ENCODE peak calls at places on chromosomes 2 and 18, in four cellular contexts. T is IMR-90, L is H1, Z is H9. P is an unnamed sample.

GRCh38 chr2:213172641-213173040 is 21.2 kb upstream of the IKZF2 start:
- DNase-seq in T (no peak), Z (no peak), L (no peak), P (no peak)

GRCh38 chr2:236246711-236247246 is 17.4 kb downstream of the ASB18 start:
- DNase-seq in T (no peak), L (no peak), Z (no peak), P (no peak)

GRCh38 chr18:2415656-2416055 is 155.6 kb downstream of the METTL4 start:
- DNase-seq in T (no peak), Z (no peak), L (no peak), P (no peak)

GRCh38 chr2:128617029-128617590 is 298.4 kb upstream of the HS6ST1 start:
- DNase-seq in Z (no peak), L (no peak), T (no peak), P (no peak)

GRCh38 chr2:43218221-43218549 is 8.2 kb downstream of the ZFP36L2 start:
- DNase-seq in T (peak; percentile 47), L (no peak), Z (no peak), P (no peak)

GRCh38 chr2:4047961-4048891 is 344.9 kb downstream of the DCDC2C start:
- DNase-seq in L (no peak), Z (no peak), T (no peak), P (no peak)

GRCh38 chr2:489084-489483 is 188.1 kb downstream of the TMEM18 start:
- DNase-seq in L (no peak), T (no peak), Z (no peak), P (no peak)

GRCh38 chr18:37175727-37176126 is 346.8 kb downstream of the KIAA1328 start:
- DNase-seq in Z (no peak), L (no peak), T (no peak), P (peak; percentile 71)

GRCh38 chr2:59296279-59296678 is 1055.2 kb upstream of the FANCL start:
- DNase-seq in Z (no peak), L (no peak), T (no peak), P (peak; percentile 85)

GRCh38 chr2:124193706-124194105 is 168.6 kb downstream of the CNTNAP5 start:
- DNase-seq in Z (no peak), L (no peak), T (no peak), P (no peak)

GRCh38 chr2:109382946-109383345 is 230.8 kb downstream of the SEPTIN10 start:
- DNase-seq in Z (peak; percentile 46), T (peak; percentile 83), L (no peak), P (peak; percentile 34)

GRCh38 chr2:206438196-206438727 is 5.1 kb upstream of the ADAM23 start:
- DNase-seq in Z (no peak), T (no peak), L (no peak), P (no peak)

GRCh38 chr18:48186084-48186798 is 222.9 kb downstream of the ZBTB7C start:
- DNase-seq in L (no peak), T (no peak), Z (peak; percentile 25), P (peak; percentile 73)

GRCh38 chr2:78940998-78941397 is 84.5 kb upstream of the REG3G start:
- DNase-seq in L (no peak), T (no peak), Z (peak; percentile 26), P (peak; percentile 65)

GRCh38 chr18:48452863-48453323 is 43.7 kb upstream of the ZBTB7C start:
- DNase-seq in Z (no peak), T (peak; percentile 13), L (no peak), P (no peak)

GRCh38 chr2:31558401-31559295 is 22.1 kb downstream of the SRD5A2 start:
- DNase-seq in Z (no peak), L (no peak), T (peak; percentile 20), P (no peak)

GRCh38 chr18:54181856-54182612 is 42.4 kb downstream of the MBD2 start:
- DNase-seq in T (peak; percentile 38), Z (no peak), L (no peak), P (no peak)

GRCh38 chr18:3869848-3870247 is 419.9 kb downstream of the TGIF1 start:
- DNase-seq in L (no peak), Z (no peak), T (peak; percentile 76), P (peak; percentile 66)

GRCh38 chr18:35118641-35119040 is 77.4 kb downstream of the MAPRE2 start:
- DNase-seq in L (no peak), T (no peak), Z (no peak), P (peak; percentile 23)

GRCh38 chr18:8699948-8700347 is 5.4 kb upstream of the MTCL1 start:
- DNase-seq in L (no peak), Z (no peak), T (peak; percentile 27), P (no peak)

GRCh38 chr18:3217930-3218647 is 1.7 kb downstream of the MYOM1 start:
- DNase-seq in Z (no peak), T (no peak), L (no peak), P (peak; percentile 84)

GRCh38 chr2:220178991-220179695 is 551.7 kb downstream of the SLC4A3 start:
- DNase-seq in L (no peak), Z (no peak), T (no peak), P (no peak)

GRCh38 chr2:18883626-18884456 is 294.5 kb upstream of the NT5C1B start:
- DNase-seq in L (no peak), T (peak; percentile 62), Z (no peak), P (peak; percentile 17)

GRCh38 chr2:200627110-200627770 is 41.4 kb downstream of the AOX1 start:
- DNase-seq in T (no peak), Z (no peak), L (no peak), P (no peak)

GRCh38 chr2:47226124-47227040 is 71.3 kb upstream of the STPG4 start:
- DNase-seq in L (no peak), Z (no peak), T (peak; percentile 51), P (no peak)

GRCh38 chr2:221780281-221780688 is 208.2 kb upstream of the EPHA4 start:
- DNase-seq in T (peak; percentile 74), Z (no peak), L (no peak), P (peak; percentile 51)

GRCh38 chr2:236028066-236028465 is 140.1 kb downstream of the GBX2 start:
- DNase-seq in L (no peak), Z (no peak), T (no peak), P (no peak)

GRCh38 chr2:98498703-98499445 is 54.2 kb downstream of the INPP4A start:
- DNase-seq in L (no peak), T (no peak), Z (no peak), P (no peak)

GRCh38 chr18:51188024-51188701 is 9.3 kb downstream of the MEX3C start:
- DNase-seq in T (no peak), Z (no peak), L (no peak), P (no peak)

GRCh38 chr2:127605691-127606277 is 40.2 kb upstream of the GPR17 start:
- DNase-seq in Z (peak; percentile 20), T (no peak), L (no peak), P (no peak)

GRCh38 chr18:52394602-52395001 is 54.6 kb downstream of the DCC start:
- DNase-seq in L (no peak), T (no peak), Z (no peak), P (no peak)

GRCh38 chr2:17813742-17814458 is 2.4 kb upstream of the MSGN1 start:
- DNase-seq in L (no peak), Z (no peak), T (no peak), P (no peak)

GRCh38 chr2:191009541-191010374 is 4.2 kb downstream of the STAT1 start:
- DNase-seq in Z (no peak), T (peak; percentile 66), L (no peak), P (no peak)

GRCh38 chr2:179460530-179460929 is 195.9 kb upstream of the SESTD1 start:
- DNase-seq in T (peak; percentile 96), Z (no peak), L (no peak), P (peak; percentile 50)

GRCh38 chr2:55111570-55112228 is 61.4 kb upstream of the RTN4 start:
- DNase-seq in L (peak; percentile 33), Z (peak; percentile 70), T (peak; percentile 96), P (peak; percentile 89)

GRCh38 chr2:222424281-222424728 is at the start of gene SGPP2:
- DNase-seq in Z (peak; percentile 45), T (no peak), L (no peak), P (no peak)

GRCh38 chr2:101362316-101362715 is 25.0 kb downstream of the CREG2 start:
- DNase-seq in T (no peak), L (no peak), Z (no peak), P (no peak)

GRCh38 chr2:218805627-218806026 is 23.7 kb downstream of the CYP27A1 start:
- DNase-seq in L (no peak), Z (no peak), T (peak; percentile 80), P (peak; percentile 43)

GRCh38 chr18:79476918-79477685 is 81.4 kb downstream of the NFATC1 start:
- DNase-seq in T (no peak), L (no peak), Z (no peak), P (no peak)

GRCh38 chr18:79478484-79479113 is 82.9 kb downstream of the NFATC1 start:
- DNase-seq in Z (no peak), T (no peak), L (no peak), P (no peak)

GRCh38 chr18:79479114-79479760 is 83.5 kb downstream of the NFATC1 start:
- DNase-seq in T (no peak), Z (no peak), L (no peak), P (no peak)

GRCh38 chr18:79477711-79478483 is 82.2 kb downstream of the NFATC1 start:
- DNase-seq in L (no peak), T (no peak), Z (no peak), P (no peak)

GRCh38 chr18:79476031-79476917 is 80.5 kb downstream of the NFATC1 start:
- DNase-seq in L (no peak), T (no peak), Z (no peak), P (no peak)
- H3K23ac ChIP-seq in L (no peak overlapping the region), T (no peak overlapping the region), Z (no peak overlapping the region), P (no peak overlapping the region)

GRCh38 chr2:10550206-10551001 is 102.3 kb upstream of the ODC1 start:
- DNase-seq in Z (no peak), L (no peak), T (no peak), P (no peak)
- H2AK5ac ChIP-seq in Z (no peak overlapping the region), L (peak overlapping the region; percentile 53), T (no peak overlapping the region), P (no peak overlapping the region)

GRCh38 chr2:26849056-26850001 is 1.4 kb downstream of the DPYSL5 start:
- DNase-seq in T (no peak), L (no peak), Z (no peak), P (peak; percentile 34)
- H3K23ac ChIP-seq in T (no peak overlapping the region), L (no peak overlapping the region), Z (no peak overlapping the region), P (no peak overlapping the region)

GRCh38 chr2:72965016-72965415 is 47.7 kb downstream of the EMX1 start:
- DNase-seq in L (no peak), Z (no peak), T (no peak), P (no peak)

GRCh38 chr2:72961853-72962468 is 44.6 kb downstream of the EMX1 start:
- DNase-seq in T (no peak), L (no peak), Z (no peak), P (peak; percentile 29)

GRCh38 chr2:72962911-72963310 is 45.6 kb downstream of the EMX1 start:
- DNase-seq in Z (no peak), T (no peak), L (no peak), P (no peak)

GRCh38 chr2:72964146-72964525 is 46.8 kb downstream of the EMX1 start:
- DNase-seq in L (no peak), Z (no peak), T (no peak), P (no peak)

GRCh38 chr2:72963423-72964145 is 46.3 kb downstream of the EMX1 start:
- DNase-seq in T (no peak), Z (peak; percentile 91), L (peak; percentile 61), P (peak; percentile 97)
- H2AK5ac ChIP-seq in T (no peak overlapping the region), Z (no peak overlapping the region), L (peak overlapping the region; percentile 83), P (peak overlapping the region; percentile 66)

GRCh38 chr2:71277159-71277498 is 50.2 kb upstream of the PAIP2B start:
- DNase-seq in Z (no peak), T (no peak), L (no peak), P (no peak)
- H3K23ac ChIP-seq in Z (no peak overlapping the region), T (no peak overlapping the region), L (no peak overlapping the region), P (no peak overlapping the region)

P was measured in mesendoderm.